ENCODE peak calls at places on chromosomes 12 and 14, in five cellular contexts. E is body of pancreas, F is NCI-H1694 treated with DMSO at 0.1 percent for 48 hours, M is NCI-H1092 treated with DMSO at 0.1 percent for 48 hours, H is T1000. A is an unnamed sample.

GRCh38 chr14:20690848-20691640 is 2.5 kb downstream of the ANG start:
- DNase-seq in E (peak; percentile 81), F (peak; percentile 91), M (peak; percentile 81), H (no peak), A (no peak)

GRCh38 chr12:21265932-21266331 is 68.8 kb downstream of the SLCO1A2 start:
- DNase-seq in E (no peak), F (no peak), M (no peak), H (no peak), A (no peak)

GRCh38 chr12:481422-481821 is 21.7 kb downstream of the B4GALNT3 start:
- DNase-seq in E (no peak), F (peak; percentile 19), M (peak; percentile 56), H (no peak), A (no peak)

GRCh38 chr12:120139958-120140357 is 23.4 kb upstream of the RAB35 start:
- DNase-seq in E (no peak), F (no peak), M (no peak), H (no peak), A (no peak)

GRCh38 chr14:94113073-94113472 is 2.5 kb downstream of the IFI27 start:
- DNase-seq in E (no peak), F (no peak), M (no peak), H (no peak), A (no peak)

GRCh38 chr14:51394804-51395203 is 154.8 kb downstream of the TMX1 start:
- DNase-seq in E (no peak), F (peak; percentile 80), M (no peak), H (no peak), A (no peak)

GRCh38 chr12:47818382-47818700 is 1.4 kb downstream of the HDAC7 start:
- DNase-seq in E (no peak), F (no peak), M (no peak), H (no peak), A (no peak)

GRCh38 chr12:105538880-105539279 is 208.4 kb downstream of the C12orf75 start:
- DNase-seq in E (no peak), F (no peak), M (no peak), H (no peak), A (no peak)

GRCh38 chr14:69694730-69695663 is 71.9 kb upstream of the SRSF5 start:
- DNase-seq in E (no peak), F (no peak), M (no peak), H (no peak), A (no peak)

GRCh38 chr12:43882578-43883178 is 46.8 kb downstream of the TMEM117 start:
- DNase-seq in E (peak; percentile 37), F (peak; percentile 72), M (peak; percentile 67), H (no peak), A (no peak)

GRCh38 chr12:117863004-117863709 is 105.6 kb downstream of the KSR2 start:
- DNase-seq in E (no peak), F (no peak), M (no peak), H (no peak), A (no peak)

GRCh38 chr12:49616533-49617219 is 6.7 kb upstream of the PRPF40B start:
- DNase-seq in E (no peak), F (no peak), M (no peak), H (no peak), A (no peak)

GRCh38 chr12:116142936-116143882 is 134.3 kb downstream of the MED13L start:
- DNase-seq in E (no peak), F (no peak), M (no peak), H (no peak), A (no peak)

GRCh38 chr14:92969470-92970232 is 46.7 kb downstream of the CHGA start:
- DNase-seq in E (no peak), F (no peak), M (no peak), H (no peak), A (no peak)

GRCh38 chr12:6205144-6205539 is 4.9 kb downstream of the CD9 start:
- DNase-seq in E (no peak), F (peak; percentile 70), M (no peak), H (no peak), A (no peak)

GRCh38 chr12:10392394-10392930 is 2.6 kb upstream of the KLRK1 start:
- DNase-seq in E (peak; percentile 73), F (no peak), M (peak; percentile 75), H (no peak), A (no peak)

GRCh38 chr12:132686831-132687210 is 321 bp downstream of the POLE start:
- DNase-seq in E (no peak), F (no peak), M (no peak), H (no peak), A (peak; percentile 17)

GRCh38 chr12:52213541-52214420 is 19.3 kb upstream of the KRT7 start:
- DNase-seq in E (peak; percentile 89), F (peak; percentile 40), M (peak; percentile 65), H (no peak), A (peak; percentile 9)

GRCh38 chr12:54933381-54933780 is 51.2 kb downstream of the TESPA1 start:
- DNase-seq in E (no peak), F (no peak), M (no peak), H (no peak), A (no peak)

GRCh38 chr14:89327771-89328212 is 89.2 kb downstream of the FOXN3 start:
- DNase-seq in E (no peak), F (no peak), M (no peak), H (no peak), A (no peak)

GRCh38 chr12:72296389-72296788 is 24.2 kb downstream of the TRHDE start:
- DNase-seq in E (no peak), F (no peak), M (no peak), H (peak; percentile 64), A (no peak)

GRCh38 chr12:59070534-59070933 is 150.2 kb upstream of the LRIG3 start:
- DNase-seq in E (no peak), F (no peak), M (peak; percentile 26), H (no peak), A (no peak)

GRCh38 chr14:41476526-41476925 is 130.2 kb upstream of the LRFN5 start:
- DNase-seq in E (no peak), F (no peak), M (no peak), H (no peak), A (no peak)

GRCh38 chr12:14885718-14886201 is at the start of gene MGP:
- DNase-seq in E (peak; percentile 50), F (no peak), M (peak; percentile 20), H (no peak), A (no peak)

GRCh38 chr12:29921307-29921706 is 137.6 kb upstream of the TMTC1 start:
- DNase-seq in E (no peak), F (no peak), M (no peak), H (no peak), A (no peak)

A was measured in activated naive CD4-positive, alpha-beta T cell.